ENCODE peak calls at places on chromosomes 16 and 17, in eight cellular contexts. One of them, this sample, is unnamed.

GRCh38 chr16:50244504-50245416 is 21.6 kb upstream of the ADCY7 start:
- DNase-seq in pancreas: no peak
- DNase-seq in fibroblast of pulmonary artery: no peak
- DNase-seq in bronchial epithelial cell: peak; percentile 11
- DNase-seq in thoracic aorta: no peak
- DNase-seq in GM13977: no peak
- DNase-seq in heart right ventricle: no peak
- DNase-seq in CD8-positive, alpha-beta T cell: no peak
- DNase-seq in this sample: no peak

GRCh38 chr17:76432004-76432403 is 20.9 kb downstream of the UBE2O start:
- DNase-seq in pancreas: no peak
- DNase-seq in fibroblast of pulmonary artery: no peak
- DNase-seq in bronchial epithelial cell: no peak
- DNase-seq in thoracic aorta: no peak
- DNase-seq in GM13977: no peak
- DNase-seq in heart right ventricle: no peak
- DNase-seq in CD8-positive, alpha-beta T cell: no peak
- DNase-seq in this sample: no peak

GRCh38 chr16:69917739-69918138 is 33.4 kb upstream of the CLEC18A start:
- DNase-seq in pancreas: peak; percentile 67
- DNase-seq in fibroblast of pulmonary artery: peak; percentile 98
- DNase-seq in bronchial epithelial cell: peak; percentile 94
- DNase-seq in thoracic aorta: no peak
- DNase-seq in GM13977: no peak
- DNase-seq in heart right ventricle: no peak
- DNase-seq in CD8-positive, alpha-beta T cell: no peak
- DNase-seq in this sample: peak; percentile 91

GRCh38 chr17:72432143-72432604 is 311.4 kb downstream of the SOX9 start:
- DNase-seq in pancreas: no peak
- DNase-seq in fibroblast of pulmonary artery: no peak
- DNase-seq in bronchial epithelial cell: no peak
- DNase-seq in thoracic aorta: no peak
- DNase-seq in GM13977: no peak
- DNase-seq in heart right ventricle: no peak
- DNase-seq in CD8-positive, alpha-beta T cell: no peak
- DNase-seq in this sample: no peak

GRCh38 chr16:24858219-24859041 is 12.7 kb downstream of the SLC5A11 start:
- DNase-seq in pancreas: peak; percentile 53
- DNase-seq in fibroblast of pulmonary artery: peak; percentile 71
- DNase-seq in bronchial epithelial cell: peak; percentile 28
- DNase-seq in thoracic aorta: no peak
- DNase-seq in GM13977: peak; percentile 68
- DNase-seq in heart right ventricle: peak; percentile 41
- DNase-seq in CD8-positive, alpha-beta T cell: peak; percentile 11
- DNase-seq in this sample: peak; percentile 38

GRCh38 chr17:37299257-37299985 is 76.4 kb upstream of the C17orf78 start:
- DNase-seq in pancreas: no peak
- DNase-seq in fibroblast of pulmonary artery: peak; percentile 26
- DNase-seq in bronchial epithelial cell: peak; percentile 20
- DNase-seq in thoracic aorta: no peak
- DNase-seq in GM13977: no peak
- DNase-seq in heart right ventricle: no peak
- DNase-seq in CD8-positive, alpha-beta T cell: no peak
- DNase-seq in this sample: no peak

GRCh38 chr16:65117701-65118448 is 4.0 kb downstream of the CDH11 start:
- DNase-seq in pancreas: peak; percentile 42
- DNase-seq in fibroblast of pulmonary artery: peak; percentile 91
- DNase-seq in bronchial epithelial cell: peak; percentile 69
- DNase-seq in thoracic aorta: no peak
- DNase-seq in GM13977: peak; percentile 62
- DNase-seq in heart right ventricle: peak; percentile 53
- DNase-seq in CD8-positive, alpha-beta T cell: peak; percentile 13
- DNase-seq in this sample: peak; percentile 84

GRCh38 chr17:8311131-8311790 is 1.2 kb downstream of the ARHGEF15 start:
- DNase-seq in pancreas: no peak
- DNase-seq in fibroblast of pulmonary artery: no peak
- DNase-seq in bronchial epithelial cell: no peak
- DNase-seq in thoracic aorta: no peak
- DNase-seq in GM13977: no peak
- DNase-seq in heart right ventricle: peak; percentile 46
- DNase-seq in CD8-positive, alpha-beta T cell: no peak
- DNase-seq in this sample: no peak

GRCh38 chr17:8314797-8315739 is 5.0 kb downstream of the ARHGEF15 start:
- DNase-seq in pancreas: no peak
- DNase-seq in fibroblast of pulmonary artery: no peak
- DNase-seq in bronchial epithelial cell: no peak
- DNase-seq in thoracic aorta: no peak
- DNase-seq in GM13977: no peak
- DNase-seq in heart right ventricle: no peak
- DNase-seq in CD8-positive, alpha-beta T cell: no peak
- DNase-seq in this sample: no peak

GRCh38 chr16:57483725-57484514 is 2.4 kb downstream of the DOK4 start:
- DNase-seq in pancreas: no peak
- DNase-seq in fibroblast of pulmonary artery: no peak
- DNase-seq in bronchial epithelial cell: no peak
- DNase-seq in thoracic aorta: no peak
- DNase-seq in GM13977: no peak
- DNase-seq in heart right ventricle: no peak
- DNase-seq in CD8-positive, alpha-beta T cell: no peak
- DNase-seq in this sample: no peak

GRCh38 chr17:35297666-35298065 is 54.8 kb downstream of the SLFN5 start:
- DNase-seq in pancreas: no peak
- DNase-seq in fibroblast of pulmonary artery: no peak
- DNase-seq in bronchial epithelial cell: no peak
- DNase-seq in thoracic aorta: no peak
- DNase-seq in GM13977: no peak
- DNase-seq in heart right ventricle: no peak
- DNase-seq in CD8-positive, alpha-beta T cell: no peak
- DNase-seq in this sample: peak; percentile 28

GRCh38 chr16:73329363-73330306 is 281.7 kb upstream of the ZFHX3 start:
- DNase-seq in pancreas: no peak
- DNase-seq in fibroblast of pulmonary artery: no peak
- DNase-seq in bronchial epithelial cell: no peak
- DNase-seq in thoracic aorta: no peak
- DNase-seq in GM13977: no peak
- DNase-seq in heart right ventricle: no peak
- DNase-seq in CD8-positive, alpha-beta T cell: no peak
- DNase-seq in this sample: no peak

GRCh38 chr16:9012848-9013507 is 49.3 kb upstream of the USP7 start:
- DNase-seq in pancreas: no peak
- DNase-seq in fibroblast of pulmonary artery: peak; percentile 11
- DNase-seq in bronchial epithelial cell: no peak
- DNase-seq in thoracic aorta: no peak
- DNase-seq in GM13977: no peak
- DNase-seq in heart right ventricle: peak; percentile 25
- DNase-seq in CD8-positive, alpha-beta T cell: no peak
- DNase-seq in this sample: no peak

GRCh38 chr17:81254955-81255717 is 16.0 kb downstream of the NDUFAF8 start:
- DNase-seq in pancreas: peak; percentile 77
- DNase-seq in fibroblast of pulmonary artery: peak; percentile 79
- DNase-seq in bronchial epithelial cell: peak; percentile 75
- DNase-seq in thoracic aorta: no peak
- DNase-seq in GM13977: no peak
- DNase-seq in heart right ventricle: peak; percentile 85
- DNase-seq in CD8-positive, alpha-beta T cell: no peak
- DNase-seq in this sample: peak; percentile 77

GRCh38 chr16:72202014-72202413 is 30.1 kb upstream of the PMFBP1 start:
- DNase-seq in pancreas: no peak
- DNase-seq in fibroblast of pulmonary artery: no peak
- DNase-seq in bronchial epithelial cell: peak; percentile 94
- DNase-seq in thoracic aorta: no peak
- DNase-seq in GM13977: no peak
- DNase-seq in heart right ventricle: no peak
- DNase-seq in CD8-positive, alpha-beta T cell: no peak
- DNase-seq in this sample: no peak

GRCh38 chr16:72705806-72706205 is 342.1 kb downstream of the ZFHX3 start:
- DNase-seq in pancreas: no peak
- DNase-seq in fibroblast of pulmonary artery: no peak
- DNase-seq in bronchial epithelial cell: no peak
- DNase-seq in thoracic aorta: no peak
- DNase-seq in GM13977: no peak
- DNase-seq in heart right ventricle: no peak
- DNase-seq in CD8-positive, alpha-beta T cell: no peak
- DNase-seq in this sample: no peak

DNA sequence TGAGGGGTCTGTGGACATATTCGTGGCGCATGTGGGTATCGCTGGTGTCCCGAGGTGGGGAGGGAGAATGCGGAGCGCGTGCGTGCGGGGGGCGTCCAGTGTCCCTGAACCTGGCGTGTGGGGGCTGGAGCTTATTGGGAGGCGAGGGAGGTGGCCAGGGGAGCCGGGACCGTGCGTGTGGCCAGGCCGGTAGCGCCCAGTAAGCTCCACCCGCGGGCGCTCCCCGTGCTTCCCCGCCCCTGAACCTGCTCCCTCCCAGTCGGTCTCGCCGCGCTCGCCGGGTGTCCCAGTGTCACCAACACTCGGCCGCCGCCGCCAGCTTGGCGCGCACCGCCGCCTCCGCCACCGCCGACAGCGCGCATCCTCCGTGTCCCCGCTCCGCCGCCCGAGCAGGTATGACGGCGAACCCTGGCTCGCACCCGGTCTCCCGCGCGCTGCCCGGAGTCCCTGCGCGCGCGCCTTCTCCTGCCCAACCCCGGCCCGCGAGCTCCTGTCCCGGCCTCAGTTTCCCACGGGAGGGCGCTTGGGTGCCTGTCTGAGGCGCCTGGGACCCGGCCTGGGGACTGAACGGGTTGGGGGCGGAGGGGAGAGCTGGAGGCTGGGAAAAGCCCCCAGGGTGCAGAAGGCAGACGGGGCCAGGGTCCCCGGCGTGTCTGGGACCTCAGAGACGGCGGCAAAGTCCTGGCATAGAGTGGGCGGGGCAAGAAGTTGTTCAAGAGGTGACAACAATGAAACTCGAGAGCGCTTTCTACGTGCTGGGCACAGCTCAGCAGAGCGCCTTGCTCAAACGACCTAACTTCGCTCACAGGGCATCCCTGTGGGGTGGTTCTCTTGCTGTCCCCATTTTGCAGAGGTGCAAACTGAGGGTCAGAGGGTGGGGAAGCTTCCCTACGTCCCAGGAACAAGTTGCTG is at the start of gene SCNN1B:
- DNase-seq in pancreas: peak; percentile 34
- DNase-seq in fibroblast of pulmonary artery: no peak
- DNase-seq in bronchial epithelial cell: no peak
- DNase-seq in thoracic aorta: no peak
- DNase-seq in GM13977: peak; percentile 40
- DNase-seq in heart right ventricle: peak; percentile 21
- DNase-seq in CD8-positive, alpha-beta T cell: no peak
- DNase-seq in this sample: no peak
- TF ChIP-seq CTCF in pancreas: no peak
- TF ChIP-seq CTCF in fibroblast of pulmonary artery: no peak
- TF ChIP-seq CTCF in bronchial epithelial cell: no peak
- TF ChIP-seq CTCF in thoracic aorta: no peak
- TF ChIP-seq CTCF in GM13977: no peak
- TF ChIP-seq CTCF in heart right ventricle: no peak
- TF ChIP-seq CTCF in CD8-positive, alpha-beta T cell: no peak
- TF ChIP-seq CTCF in this sample: no peak

GRCh38 chr17:68134731-68135130 is 99.2 kb downstream of the KPNA2 start:
- DNase-seq in pancreas: no peak
- DNase-seq in fibroblast of pulmonary artery: no peak
- DNase-seq in bronchial epithelial cell: no peak
- DNase-seq in thoracic aorta: no peak
- DNase-seq in GM13977: no peak
- DNase-seq in heart right ventricle: no peak
- DNase-seq in CD8-positive, alpha-beta T cell: no peak
- DNase-seq in this sample: no peak

GRCh38 chr17:68131456-68131855 is 95.9 kb downstream of the KPNA2 start:
- DNase-seq in pancreas: no peak
- DNase-seq in fibroblast of pulmonary artery: no peak
- DNase-seq in bronchial epithelial cell: no peak
- DNase-seq in thoracic aorta: no peak
- DNase-seq in GM13977: no peak
- DNase-seq in heart right ventricle: no peak
- DNase-seq in CD8-positive, alpha-beta T cell: no peak
- DNase-seq in this sample: no peak

GRCh38 chr17:68134046-68134637 is 98.6 kb downstream of the KPNA2 start:
- DNase-seq in pancreas: peak; percentile 26
- DNase-seq in fibroblast of pulmonary artery: no peak
- DNase-seq in bronchial epithelial cell: no peak
- DNase-seq in thoracic aorta: no peak
- DNase-seq in GM13977: no peak
- DNase-seq in heart right ventricle: no peak
- DNase-seq in CD8-positive, alpha-beta T cell: no peak
- DNase-seq in this sample: no peak

GRCh38 chr17:68135141-68135887 is 99.8 kb downstream of the KPNA2 start:
- DNase-seq in pancreas: no peak
- DNase-seq in fibroblast of pulmonary artery: no peak
- DNase-seq in bronchial epithelial cell: no peak
- DNase-seq in thoracic aorta: no peak
- DNase-seq in GM13977: no peak
- DNase-seq in heart right ventricle: no peak
- DNase-seq in CD8-positive, alpha-beta T cell: no peak
- DNase-seq in this sample: no peak

DNA sequence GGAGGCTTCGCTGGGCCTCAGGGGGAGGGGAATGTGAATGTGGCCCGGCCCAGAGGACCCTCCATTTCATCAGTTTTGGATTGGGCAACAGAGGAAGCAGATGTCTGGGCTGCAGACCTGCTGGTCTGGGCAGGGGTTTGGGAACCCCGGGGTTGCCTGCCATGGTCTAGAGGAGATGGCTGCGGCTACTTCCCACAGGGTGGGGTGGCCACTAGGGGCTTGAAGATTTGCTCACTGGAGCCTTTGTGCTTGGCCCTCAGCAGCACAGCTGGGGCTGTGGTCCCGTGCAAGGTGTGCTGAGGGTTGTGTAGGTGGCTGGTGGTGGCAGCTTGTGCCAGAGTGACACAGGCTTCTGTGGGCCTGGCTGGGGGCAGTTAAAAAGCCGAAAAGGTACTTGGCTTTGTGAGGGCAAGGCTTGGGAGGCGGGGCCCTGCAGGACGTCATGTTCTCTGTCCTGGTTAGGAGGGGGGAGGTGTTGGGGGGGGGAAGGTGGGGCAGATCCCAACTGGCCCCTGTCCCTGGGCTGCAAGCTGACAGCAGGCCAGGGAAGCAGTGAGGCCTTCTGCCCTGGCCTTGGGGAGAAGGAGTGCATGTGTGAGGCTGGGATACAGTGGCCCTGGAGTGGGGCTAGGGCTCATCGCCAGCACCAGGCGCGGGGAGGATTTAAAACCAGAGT is 98.0 kb downstream of the KPNA2 start:
- DNase-seq in pancreas: no peak
- DNase-seq in fibroblast of pulmonary artery: no peak
- DNase-seq in bronchial epithelial cell: no peak
- DNase-seq in thoracic aorta: no peak
- DNase-seq in GM13977: no peak
- DNase-seq in heart right ventricle: no peak
- DNase-seq in CD8-positive, alpha-beta T cell: no peak
- DNase-seq in this sample: no peak
- TF ChIP-seq CTCF in pancreas: no peak
- TF ChIP-seq CTCF in fibroblast of pulmonary artery: no peak
- TF ChIP-seq CTCF in bronchial epithelial cell: no peak
- TF ChIP-seq CTCF in thoracic aorta: no peak
- TF ChIP-seq CTCF in GM13977: no peak
- TF ChIP-seq CTCF in heart right ventricle: no peak
- TF ChIP-seq CTCF in CD8-positive, alpha-beta T cell: no peak
- TF ChIP-seq CTCF in this sample: no peak

GRCh38 chr17:48259710-48260291 is 152.2 kb downstream of the SNX11 start:
- DNase-seq in pancreas: no peak
- DNase-seq in fibroblast of pulmonary artery: peak; percentile 64
- DNase-seq in bronchial epithelial cell: peak; percentile 51
- DNase-seq in thoracic aorta: no peak
- DNase-seq in GM13977: no peak
- DNase-seq in heart right ventricle: no peak
- DNase-seq in CD8-positive, alpha-beta T cell: no peak
- DNase-seq in this sample: peak; percentile 25
- TF ChIP-seq CTCF in pancreas: peak; percentile 28
- TF ChIP-seq CTCF in fibroblast of pulmonary artery: peak; percentile 79
- TF ChIP-seq CTCF in bronchial epithelial cell: peak; percentile 59
- TF ChIP-seq CTCF in thoracic aorta: no peak
- TF ChIP-seq CTCF in GM13977: peak; percentile 58
- TF ChIP-seq CTCF in heart right ventricle: no peak
- TF ChIP-seq CTCF in CD8-positive, alpha-beta T cell: peak; percentile 42
- TF ChIP-seq CTCF in this sample: peak; percentile 68

GRCh38 chr17:5667871-5668270 is 83.6 kb upstream of the NLRP1 start:
- DNase-seq in pancreas: no peak
- DNase-seq in fibroblast of pulmonary artery: no peak
- DNase-seq in bronchial epithelial cell: no peak
- DNase-seq in thoracic aorta: no peak
- DNase-seq in GM13977: no peak
- DNase-seq in heart right ventricle: no peak
- DNase-seq in CD8-positive, alpha-beta T cell: no peak
- DNase-seq in this sample: no peak
- TF ChIP-seq CTCF in pancreas: no peak
- TF ChIP-seq CTCF in fibroblast of pulmonary artery: no peak
- TF ChIP-seq CTCF in bronchial epithelial cell: no peak
- TF ChIP-seq CTCF in thoracic aorta: no peak
- TF ChIP-seq CTCF in GM13977: no peak
- TF ChIP-seq CTCF in heart right ventricle: no peak
- TF ChIP-seq CTCF in CD8-positive, alpha-beta T cell: no peak
- TF ChIP-seq CTCF in this sample: peak; percentile 51